ENCODE peak calls at places on chromosomes 3 and 15, in six cellular contexts. M is breast epithelium, V is left ventricle myocardium inferior, X is cardiac muscle cell, Q is Peyer's patch, K is lung. A is an unnamed sample.
A peak's percentile ranks its signal among the peaks of the same experiment; 100 is the strongest.

GRCh38 chr3:125512135-125512920 is 7.7 kb downstream of the SNX4 start:
- DNase-seq in M (no peak), K (no peak), Q (no peak), V (no peak), X (no peak), A (no peak)

GRCh38 chr3:14525685-14526631 is 14.2 kb downstream of the GRIP2 start:
- DNase-seq in M (peak; percentile 43), K (no peak), Q (peak; percentile 44), V (no peak), X (no peak), A (no peak)

GRCh38 chr3:162332344-162332743 is 835.7 kb downstream of the OTOL1 start:
- DNase-seq in X (no peak), Q (no peak), V (no peak), K (no peak), M (no peak), A (no peak)

GRCh38 chr3:30632065-30632464 is 25.7 kb downstream of the TGFBR2 start:
- DNase-seq in Q (no peak), V (no peak), M (no peak), X (no peak), K (no peak), A (no peak)

GRCh38 chr3:32791833-32792232 is 26.0 kb upstream of the TRIM71 start:
- DNase-seq in M (no peak), X (no peak), V (no peak), Q (no peak), K (no peak), A (no peak)

GRCh38 chr3:140922634-140923033 is 19.0 kb upstream of the SLC25A36 start:
- DNase-seq in X (no peak), K (no peak), Q (no peak), M (no peak), V (no peak), A (no peak)

GRCh38 chr3:186722457-186722856 is 5.3 kb downstream of the KNG1 start:
- DNase-seq in V (no peak), M (no peak), X (no peak), Q (peak; percentile 53), K (no peak), A (no peak)

GRCh38 chr15:49468440-49468839 is 45.4 kb downstream of the FGF7 start:
- DNase-seq in K (no peak), V (no peak), Q (no peak), M (no peak), X (no peak), A (no peak)

GRCh38 chr15:45794768-45795486 is 160.1 kb downstream of the SQOR start:
- DNase-seq in V (no peak), Q (no peak), M (no peak), X (no peak), K (no peak), A (no peak)

GRCh38 chr15:91456251-91456718 is 356.2 kb downstream of the SV2B start:
- DNase-seq in V (no peak), M (no peak), X (no peak), Q (no peak), K (no peak), A (no peak)

GRCh38 chr3:193016437-193016887 is 98.8 kb upstream of the MB21D2 start:
- DNase-seq in V (peak; percentile 67), X (peak; percentile 35), K (no peak), M (no peak), Q (no peak), A (no peak)

GRCh38 chr3:59254433-59254832 is 204.6 kb upstream of the CFAP20DC start:
- DNase-seq in K (no peak), Q (no peak), M (no peak), X (no peak), V (no peak), A (no peak)

GRCh38 chr3:162492446-162493081 is 996.0 kb downstream of the OTOL1 start:
- DNase-seq in V (no peak), X (no peak), Q (no peak), M (no peak), K (no peak), A (no peak)

GRCh38 chr3:12898290-12898979 is 57.1 kb upstream of the RPL32 start:
- DNase-seq in M (no peak), K (no peak), Q (no peak), V (no peak), X (no peak), A (no peak)

GRCh38 chr3:46713048-46713897 is 4.4 kb downstream of the PRSS50 start:
- DNase-seq in M (peak; percentile 47), X (no peak), Q (peak; percentile 28), K (no peak), V (no peak), A (no peak)

GRCh38 chr15:41917767-41918430 is 24.0 kb upstream of the SPTBN5 start:
- DNase-seq in X (no peak), K (no peak), Q (peak; percentile 67), V (peak; percentile 66), M (peak; percentile 51), A (no peak)

GRCh38 chr3:127072971-127073851 is 90.3 kb downstream of the PLXNA1 start:
- DNase-seq in K (no peak), X (no peak), Q (peak; percentile 30), M (no peak), V (no peak), A (no peak)

GRCh38 chr15:35696767-35697231 is 150.8 kb upstream of the DPH6 start:
- DNase-seq in Q (no peak), M (no peak), K (no peak), X (no peak), V (no peak), A (no peak)

GRCh38 chr3:178439504-178439903 is 96.7 kb upstream of the KCNMB2 start:
- DNase-seq in Q (no peak), K (no peak), M (no peak), X (peak; percentile 18), V (no peak), A (no peak)

GRCh38 chr3:46359748-46360509 is 6.0 kb downstream of the CCR2 start:
- DNase-seq in Q (no peak), V (no peak), K (no peak), M (no peak), X (no peak), A (no peak)

GRCh38 chr3:15117011-15117410 is 18.1 kb upstream of the RBSN start:
- DNase-seq in M (no peak), V (no peak), K (no peak), Q (no peak), X (no peak), A (no peak)

GRCh38 chr3:127768346-127769008 is 53.8 kb downstream of the MGLL start:
- DNase-seq in Q (no peak), X (no peak), K (no peak), M (no peak), V (no peak), A (no peak)

GRCh38 chr3:64505419-64505818 is 182.4 kb downstream of the ADAMTS9 start:
- DNase-seq in M (no peak), Q (no peak), V (no peak), X (no peak), K (no peak), A (no peak)

GRCh38 chr3:171514466-171514865 is 54.3 kb upstream of the TNIK start:
- DNase-seq in M (no peak), Q (no peak), V (no peak), X (no peak), K (no peak), A (no peak)

GRCh38 chr3:11835028-11835639 is 11.6 kb downstream of the TAMM41 start:
- DNase-seq in Q (no peak), K (no peak), V (no peak), M (no peak), X (no peak), A (no peak)
- TF ChIP-seq CTCF in Q (peak; percentile 43), K (peak; percentile 17), V (peak; percentile 46), M (peak; percentile 41), X (peak; percentile 42), A (peak; percentile 38)

GRCh38 chr3:123656691-123657090 is 71.8 kb upstream of the HACD2 start:
- DNase-seq in M (no peak), X (no peak), K (no peak), V (no peak), Q (no peak), A (no peak)
- H3K27ac ChIP-seq in M (peak overlapping the region; percentile 61), X (no peak overlapping the region), K (no peak overlapping the region), V (no peak overlapping the region), Q (peak overlapping the region; percentile 39), A (no peak overlapping the region)

GRCh38 chr15:65837301-65838283 is 31.7 kb upstream of the RAB11A start:
- DNase-seq in M (no peak), K (no peak), V (no peak), X (peak; percentile 12), Q (no peak), A (no peak)
- H3K9me3 ChIP-seq in M (no peaks in the 10 kb centered on the region), K (no peaks in the 10 kb centered on the region), V (no peaks in the 10 kb centered on the region), X (no peaks in the 10 kb centered on the region), Q (no peaks in the 10 kb centered on the region), A (no peaks in the 10 kb centered on the region)

DNA sequence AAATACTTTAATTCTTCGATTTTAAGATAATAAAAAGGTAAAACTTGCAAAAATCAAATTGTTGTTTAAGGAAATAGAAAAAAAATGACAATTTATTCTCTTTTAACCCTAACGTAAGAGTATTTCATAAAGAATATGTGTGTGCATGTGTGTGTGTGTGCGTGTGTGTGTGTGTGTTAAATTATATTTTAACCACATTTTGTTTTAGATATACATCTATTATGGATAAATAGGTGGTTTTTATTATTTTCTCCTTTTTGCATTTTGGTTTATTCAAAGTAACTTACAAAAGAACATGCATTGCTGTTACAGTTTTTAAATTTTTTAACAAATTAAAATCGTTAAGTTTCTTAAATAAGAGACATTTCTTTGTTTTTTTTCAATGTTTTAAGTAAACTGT is 414.4 kb downstream of the NAALADL2 start:
- DNase-seq in V (no peak), Q (no peak), K (no peak), M (no peak), X (no peak), A (no peak)
- TF ChIP-seq CTCF in V (no peak), Q (no peak), K (no peak), M (no peak), X (no peak), A (no peak)

GRCh38 chr3:197417896-197418618 is 119.6 kb upstream of the DLG1 start:
- DNase-seq in K (no peak), X (no peak), V (no peak), Q (no peak), M (no peak), A (no peak)
- H3K27ac ChIP-seq in K (no peak overlapping the region), X (no peak overlapping the region), V (no peak overlapping the region), Q (no peak overlapping the region), M (no peak overlapping the region), A (no peak overlapping the region)